ENCODE peak calls at places on chromosomes 6 and 20, in ten cellular contexts. One of them, this sample, is unnamed.
A peak's percentile ranks its signal among the peaks of the same experiment; 100 is the strongest.

GRCh38 chr20:31956556-31957220 is 4.8 kb upstream of the PDRG1 start:
- DNase-seq in CD4-positive, alpha-beta T cell: no peak
- DNase-seq in effector memory CD4-positive, alpha-beta T cell: no peak
- DNase-seq in endodermal cell: no peak
- DNase-seq in CD8-positive, alpha-beta T cell: no peak
- DNase-seq in CD4-positive, CD25-positive, alpha-beta regulatory T cell: no peak
- DNase-seq in ovary: no peak
- DNase-seq in AG04450: no peak
- DNase-seq in IMR-90: no peak
- DNase-seq in body of pancreas: no peak
- DNase-seq in this sample: no peak

GRCh38 chr20:56440346-56441007 is 27.9 kb upstream of the RTF2 start:
- DNase-seq in ovary: no peak
- DNase-seq in CD8-positive, alpha-beta T cell: peak; percentile 48
- DNase-seq in effector memory CD4-positive, alpha-beta T cell: peak; percentile 52
- DNase-seq in endodermal cell: no peak
- DNase-seq in IMR-90: no peak
- DNase-seq in body of pancreas: no peak
- DNase-seq in CD4-positive, alpha-beta T cell: peak; percentile 19
- DNase-seq in CD4-positive, CD25-positive, alpha-beta regulatory T cell: no peak
- DNase-seq in AG04450: no peak
- DNase-seq in this sample: no peak

GRCh38 chr20:10731190-10731955 is 57.6 kb upstream of the JAG1 start:
- DNase-seq in endodermal cell: no peak
- DNase-seq in CD8-positive, alpha-beta T cell: no peak
- DNase-seq in CD4-positive, alpha-beta T cell: no peak
- DNase-seq in effector memory CD4-positive, alpha-beta T cell: no peak
- DNase-seq in body of pancreas: no peak
- DNase-seq in AG04450: no peak
- DNase-seq in CD4-positive, CD25-positive, alpha-beta regulatory T cell: no peak
- DNase-seq in ovary: no peak
- DNase-seq in IMR-90: peak; percentile 49
- DNase-seq in this sample: no peak

GRCh38 chr20:62366370-62367135 is 559 bp downstream of the LAMA5 start:
- DNase-seq in effector memory CD4-positive, alpha-beta T cell: no peak
- DNase-seq in CD8-positive, alpha-beta T cell: no peak
- DNase-seq in IMR-90: no peak
- DNase-seq in body of pancreas: peak; percentile 68
- DNase-seq in CD4-positive, CD25-positive, alpha-beta regulatory T cell: no peak
- DNase-seq in AG04450: no peak
- DNase-seq in endodermal cell: peak; percentile 91
- DNase-seq in CD4-positive, alpha-beta T cell: no peak
- DNase-seq in ovary: no peak
- DNase-seq in this sample: peak; percentile 85

GRCh38 chr20:3010985-3011723 is 32.3 kb upstream of the GNRH2 start:
- DNase-seq in body of pancreas: no peak
- DNase-seq in CD4-positive, CD25-positive, alpha-beta regulatory T cell: no peak
- DNase-seq in AG04450: peak; percentile 11
- DNase-seq in effector memory CD4-positive, alpha-beta T cell: no peak
- DNase-seq in IMR-90: peak; percentile 61
- DNase-seq in CD4-positive, alpha-beta T cell: no peak
- DNase-seq in endodermal cell: no peak
- DNase-seq in ovary: no peak
- DNase-seq in CD8-positive, alpha-beta T cell: no peak
- DNase-seq in this sample: no peak

GRCh38 chr6:152185158-152185574 is 377.7 kb downstream of the ESR1 start:
- DNase-seq in ovary: no peak
- DNase-seq in effector memory CD4-positive, alpha-beta T cell: no peak
- DNase-seq in endodermal cell: no peak
- DNase-seq in body of pancreas: no peak
- DNase-seq in IMR-90: no peak
- DNase-seq in AG04450: no peak
- DNase-seq in CD4-positive, CD25-positive, alpha-beta regulatory T cell: no peak
- DNase-seq in CD8-positive, alpha-beta T cell: no peak
- DNase-seq in CD4-positive, alpha-beta T cell: no peak
- DNase-seq in this sample: no peak

GRCh38 chr6:127570739-127571389 is 6.1 kb upstream of the C6orf58 start:
- DNase-seq in effector memory CD4-positive, alpha-beta T cell: no peak
- DNase-seq in endodermal cell: no peak
- DNase-seq in CD8-positive, alpha-beta T cell: no peak
- DNase-seq in IMR-90: peak; percentile 13
- DNase-seq in AG04450: no peak
- DNase-seq in body of pancreas: no peak
- DNase-seq in CD4-positive, CD25-positive, alpha-beta regulatory T cell: no peak
- DNase-seq in ovary: no peak
- DNase-seq in CD4-positive, alpha-beta T cell: no peak
- DNase-seq in this sample: no peak

GRCh38 chr20:35025116-35025515 is 67.5 kb downstream of the TRPC4AP start:
- DNase-seq in CD4-positive, alpha-beta T cell: no peak
- DNase-seq in effector memory CD4-positive, alpha-beta T cell: no peak
- DNase-seq in AG04450: no peak
- DNase-seq in body of pancreas: no peak
- DNase-seq in CD4-positive, CD25-positive, alpha-beta regulatory T cell: no peak
- DNase-seq in CD8-positive, alpha-beta T cell: no peak
- DNase-seq in ovary: no peak
- DNase-seq in IMR-90: no peak
- DNase-seq in endodermal cell: no peak
- DNase-seq in this sample: no peak

DNA sequence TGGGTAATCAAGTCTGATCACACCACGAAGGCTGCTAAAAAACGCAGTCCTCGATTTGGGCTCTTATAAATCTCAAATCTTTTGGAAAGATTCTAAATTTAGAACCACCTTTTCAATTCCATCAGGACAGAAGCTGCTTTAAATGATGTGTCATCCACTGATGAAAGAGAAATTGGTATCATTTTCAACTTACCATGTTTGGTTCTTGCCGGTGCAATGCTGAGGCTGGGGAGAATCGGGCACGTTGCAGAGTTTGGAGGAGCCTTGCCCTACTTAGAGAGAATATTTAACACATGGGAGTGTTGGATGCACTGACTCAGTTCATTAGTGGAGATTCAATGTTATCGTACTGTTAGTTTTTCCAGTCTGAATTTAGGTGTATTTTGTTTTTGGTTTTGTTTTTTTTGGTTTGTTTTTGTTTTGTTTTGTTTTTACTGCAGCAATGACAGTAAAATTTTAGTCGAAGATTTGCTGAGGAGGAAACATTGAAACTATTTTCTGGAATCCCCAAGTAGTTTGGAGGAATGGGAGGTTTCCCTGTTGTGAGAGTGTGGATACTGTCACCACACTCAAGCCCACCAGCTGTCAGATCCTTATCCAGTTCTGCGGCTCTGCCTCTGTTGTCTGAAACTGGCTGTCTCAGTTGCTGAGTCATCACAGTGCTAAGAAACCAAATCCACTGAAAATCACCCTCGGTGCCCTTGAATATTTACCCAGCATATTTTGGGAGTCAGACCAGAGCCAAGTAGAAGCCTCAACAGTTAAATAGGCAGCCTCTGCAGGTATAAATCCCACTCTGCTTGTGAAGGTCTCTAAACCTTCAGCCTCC is 497.0 kb downstream of the BTBD3 start:
- DNase-seq in AG04450: no peak
- DNase-seq in IMR-90: no peak
- DNase-seq in body of pancreas: no peak
- DNase-seq in endodermal cell: no peak
- DNase-seq in CD4-positive, CD25-positive, alpha-beta regulatory T cell: no peak
- DNase-seq in CD4-positive, alpha-beta T cell: no peak
- DNase-seq in ovary: no peak
- DNase-seq in CD8-positive, alpha-beta T cell: no peak
- DNase-seq in effector memory CD4-positive, alpha-beta T cell: no peak
- DNase-seq in this sample: no peak
- H3K27ac ChIP-seq in AG04450: no peak overlapping the region
- H3K27ac ChIP-seq in IMR-90: no peak overlapping the region
- H3K27ac ChIP-seq in body of pancreas: no peak overlapping the region
- H3K27ac ChIP-seq in endodermal cell: no peak overlapping the region
- H3K27ac ChIP-seq in CD4-positive, CD25-positive, alpha-beta regulatory T cell: no peak overlapping the region
- H3K27ac ChIP-seq in CD4-positive, alpha-beta T cell: no peak overlapping the region
- H3K27ac ChIP-seq in ovary: no peak overlapping the region
- H3K27ac ChIP-seq in CD8-positive, alpha-beta T cell: no peak overlapping the region
- H3K27ac ChIP-seq in effector memory CD4-positive, alpha-beta T cell: no peak overlapping the region
- H3K27ac ChIP-seq in this sample: no peak overlapping the region

GRCh38 chr20:38034108-38034649 is 633 bp downstream of the RPRD1B start:
- DNase-seq in AG04450: no peak
- DNase-seq in effector memory CD4-positive, alpha-beta T cell: no peak
- DNase-seq in endodermal cell: no peak
- DNase-seq in IMR-90: no peak
- DNase-seq in ovary: no peak
- DNase-seq in CD4-positive, CD25-positive, alpha-beta regulatory T cell: no peak
- DNase-seq in CD4-positive, alpha-beta T cell: no peak
- DNase-seq in CD8-positive, alpha-beta T cell: no peak
- DNase-seq in body of pancreas: no peak
- DNase-seq in this sample: peak; percentile 31

GRCh38 chr20:38031957-38032356 is 1.3 kb downstream of the TTI1 start:
- DNase-seq in CD8-positive, alpha-beta T cell: no peak
- DNase-seq in AG04450: no peak
- DNase-seq in CD4-positive, alpha-beta T cell: no peak
- DNase-seq in endodermal cell: no peak
- DNase-seq in CD4-positive, CD25-positive, alpha-beta regulatory T cell: no peak
- DNase-seq in IMR-90: no peak
- DNase-seq in ovary: no peak
- DNase-seq in body of pancreas: no peak
- DNase-seq in effector memory CD4-positive, alpha-beta T cell: no peak
- DNase-seq in this sample: no peak

GRCh38 chr20:38033330-38034107 is at the start of the genes RPRD1B and TTI1:
- DNase-seq in IMR-90: peak; percentile 84
- DNase-seq in body of pancreas: peak; percentile 86
- DNase-seq in CD4-positive, CD25-positive, alpha-beta regulatory T cell: peak; percentile 86
- DNase-seq in endodermal cell: peak; percentile 96
- DNase-seq in effector memory CD4-positive, alpha-beta T cell: peak; percentile 81
- DNase-seq in CD8-positive, alpha-beta T cell: peak; percentile 86
- DNase-seq in CD4-positive, alpha-beta T cell: peak; percentile 86
- DNase-seq in AG04450: peak; percentile 54
- DNase-seq in ovary: peak; percentile 93
- DNase-seq in this sample: peak; percentile 90

GRCh38 chr20:38032585-38033329 is 499 bp downstream of the TTI1 start:
- DNase-seq in CD4-positive, alpha-beta T cell: no peak
- DNase-seq in IMR-90: no peak
- DNase-seq in AG04450: no peak
- DNase-seq in ovary: no peak
- DNase-seq in effector memory CD4-positive, alpha-beta T cell: no peak
- DNase-seq in CD8-positive, alpha-beta T cell: no peak
- DNase-seq in endodermal cell: no peak
- DNase-seq in CD4-positive, CD25-positive, alpha-beta regulatory T cell: no peak
- DNase-seq in body of pancreas: no peak
- DNase-seq in this sample: no peak

GRCh38 chr20:38034961-38035360 is 1.4 kb downstream of the RPRD1B start:
- DNase-seq in ovary: no peak
- DNase-seq in IMR-90: no peak
- DNase-seq in AG04450: no peak
- DNase-seq in body of pancreas: no peak
- DNase-seq in CD4-positive, alpha-beta T cell: no peak
- DNase-seq in endodermal cell: no peak
- DNase-seq in effector memory CD4-positive, alpha-beta T cell: no peak
- DNase-seq in CD8-positive, alpha-beta T cell: no peak
- DNase-seq in CD4-positive, CD25-positive, alpha-beta regulatory T cell: no peak
- DNase-seq in this sample: no peak
- H3K27ac ChIP-seq in ovary: no peak overlapping the region
- H3K27ac ChIP-seq in IMR-90: no peak overlapping the region
- H3K27ac ChIP-seq in AG04450: no peak overlapping the region
- H3K27ac ChIP-seq in body of pancreas: no peak overlapping the region
- H3K27ac ChIP-seq in CD4-positive, alpha-beta T cell: no peak overlapping the region
- H3K27ac ChIP-seq in endodermal cell: no peak overlapping the region
- H3K27ac ChIP-seq in effector memory CD4-positive, alpha-beta T cell: no peak overlapping the region
- H3K27ac ChIP-seq in CD8-positive, alpha-beta T cell: no peak overlapping the region
- H3K27ac ChIP-seq in CD4-positive, CD25-positive, alpha-beta regulatory T cell: no peak overlapping the region
- H3K27ac ChIP-seq in this sample: no peak overlapping the region

GRCh38 chr6:88374556-88374955 is 208.4 kb upstream of the CNR1 start:
- DNase-seq in CD4-positive, alpha-beta T cell: no peak
- DNase-seq in CD4-positive, CD25-positive, alpha-beta regulatory T cell: no peak
- DNase-seq in AG04450: no peak
- DNase-seq in ovary: no peak
- DNase-seq in body of pancreas: no peak
- DNase-seq in IMR-90: no peak
- DNase-seq in endodermal cell: no peak
- DNase-seq in CD8-positive, alpha-beta T cell: no peak
- DNase-seq in effector memory CD4-positive, alpha-beta T cell: no peak
- DNase-seq in this sample: no peak

GRCh38 chr6:88377976-88378580 is 211.9 kb upstream of the CNR1 start:
- DNase-seq in endodermal cell: no peak
- DNase-seq in AG04450: no peak
- DNase-seq in ovary: no peak
- DNase-seq in IMR-90: no peak
- DNase-seq in CD4-positive, CD25-positive, alpha-beta regulatory T cell: no peak
- DNase-seq in CD4-positive, alpha-beta T cell: no peak
- DNase-seq in CD8-positive, alpha-beta T cell: no peak
- DNase-seq in body of pancreas: no peak
- DNase-seq in effector memory CD4-positive, alpha-beta T cell: no peak
- DNase-seq in this sample: no peak

GRCh38 chr6:88378639-88379038 is 212.5 kb upstream of the CNR1 start:
- DNase-seq in effector memory CD4-positive, alpha-beta T cell: no peak
- DNase-seq in CD4-positive, alpha-beta T cell: no peak
- DNase-seq in endodermal cell: no peak
- DNase-seq in ovary: no peak
- DNase-seq in CD8-positive, alpha-beta T cell: no peak
- DNase-seq in CD4-positive, CD25-positive, alpha-beta regulatory T cell: no peak
- DNase-seq in IMR-90: no peak
- DNase-seq in AG04450: no peak
- DNase-seq in body of pancreas: no peak
- DNase-seq in this sample: no peak

GRCh38 chr6:88376197-88376596 is 210.1 kb upstream of the CNR1 start:
- DNase-seq in CD8-positive, alpha-beta T cell: no peak
- DNase-seq in AG04450: no peak
- DNase-seq in endodermal cell: no peak
- DNase-seq in body of pancreas: no peak
- DNase-seq in CD4-positive, CD25-positive, alpha-beta regulatory T cell: no peak
- DNase-seq in effector memory CD4-positive, alpha-beta T cell: no peak
- DNase-seq in ovary: no peak
- DNase-seq in IMR-90: no peak
- DNase-seq in CD4-positive, alpha-beta T cell: no peak
- DNase-seq in this sample: no peak

DNA sequence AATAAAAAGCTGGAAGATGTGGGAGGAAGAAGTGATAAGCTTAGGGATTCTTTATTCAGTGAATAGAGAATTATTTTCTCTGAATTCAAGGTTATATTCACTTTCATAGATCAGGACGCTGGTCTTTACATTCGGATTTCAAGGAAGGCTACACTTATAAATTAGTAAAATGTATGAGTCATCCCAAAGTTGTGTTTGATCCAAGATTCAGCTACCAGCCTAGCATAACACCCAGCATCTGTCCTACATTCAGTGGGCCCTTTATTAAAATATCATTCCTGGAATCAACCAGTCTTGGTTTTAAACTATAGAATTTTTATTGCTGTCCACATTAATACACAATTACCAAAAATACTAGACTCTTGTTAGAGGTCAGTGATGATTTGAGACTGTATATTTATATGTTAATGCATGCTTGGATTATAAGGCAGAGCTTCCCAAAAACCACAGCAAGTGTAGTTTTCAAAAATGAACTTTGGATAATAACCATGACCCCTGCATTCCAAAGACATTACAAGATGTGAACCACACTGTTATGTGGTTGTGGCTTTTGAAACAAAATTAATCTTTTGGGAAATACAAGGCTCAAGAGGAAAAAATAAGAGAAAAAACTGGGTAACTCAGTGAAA is 210.7 kb upstream of the CNR1 start:
- DNase-seq in CD4-positive, alpha-beta T cell: no peak
- DNase-seq in CD8-positive, alpha-beta T cell: no peak
- DNase-seq in endodermal cell: no peak
- DNase-seq in effector memory CD4-positive, alpha-beta T cell: no peak
- DNase-seq in CD4-positive, CD25-positive, alpha-beta regulatory T cell: no peak
- DNase-seq in IMR-90: peak; percentile 6
- DNase-seq in AG04450: no peak
- DNase-seq in body of pancreas: no peak
- DNase-seq in ovary: no peak
- DNase-seq in this sample: no peak
- H3K27ac ChIP-seq in CD4-positive, alpha-beta T cell: no peak overlapping the region
- H3K27ac ChIP-seq in CD8-positive, alpha-beta T cell: no peak overlapping the region
- H3K27ac ChIP-seq in endodermal cell: no peak overlapping the region
- H3K27ac ChIP-seq in effector memory CD4-positive, alpha-beta T cell: no peak overlapping the region
- H3K27ac ChIP-seq in CD4-positive, CD25-positive, alpha-beta regulatory T cell: no peak overlapping the region
- H3K27ac ChIP-seq in IMR-90: no peak overlapping the region
- H3K27ac ChIP-seq in AG04450: no peak overlapping the region
- H3K27ac ChIP-seq in body of pancreas: no peak overlapping the region
- H3K27ac ChIP-seq in ovary: no peak overlapping the region
- H3K27ac ChIP-seq in this sample: no peak overlapping the region

DNA sequence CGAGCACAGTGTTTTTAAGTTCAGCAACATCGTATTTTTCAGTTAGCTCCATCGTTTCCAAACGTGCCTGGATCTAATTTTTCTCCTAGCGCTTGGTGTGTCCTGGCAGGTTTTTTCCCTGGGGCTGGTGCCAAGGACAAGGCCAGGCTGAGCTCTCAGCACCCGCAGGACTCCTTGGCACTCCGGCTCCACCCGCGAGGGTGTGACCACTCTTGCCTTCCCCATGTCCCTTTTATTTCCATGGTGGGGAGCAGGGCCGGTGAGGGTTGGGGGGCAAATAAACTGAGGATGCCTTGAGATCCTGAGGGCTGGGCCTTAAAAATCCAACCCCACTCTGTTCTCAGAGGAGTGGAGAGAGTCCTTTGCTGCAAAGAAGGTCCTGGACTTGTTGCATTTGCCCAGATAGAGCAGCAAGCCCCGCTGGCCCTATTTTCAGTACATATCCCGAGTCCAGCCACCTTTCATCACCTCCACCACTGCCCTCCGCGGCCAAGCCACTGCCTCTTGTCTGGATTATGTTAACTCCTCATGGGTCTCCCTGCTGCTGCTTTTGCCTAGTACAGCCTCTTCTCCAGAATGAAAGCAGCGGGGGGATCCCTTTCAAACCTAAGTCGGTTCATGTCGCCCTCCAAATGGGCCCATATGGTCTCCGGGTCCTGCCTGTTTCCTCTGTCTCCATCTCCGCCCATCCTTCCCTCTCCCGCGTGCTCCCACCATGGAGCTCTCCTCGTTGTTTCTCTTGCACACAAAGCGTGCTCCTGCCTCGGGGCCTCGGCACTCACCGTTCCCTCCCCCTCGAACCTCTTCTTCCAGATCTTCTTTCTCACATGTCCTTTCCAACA is 4.5 kb upstream of the RAB44 start:
- DNase-seq in CD4-positive, alpha-beta T cell: no peak
- DNase-seq in ovary: no peak
- DNase-seq in effector memory CD4-positive, alpha-beta T cell: no peak
- DNase-seq in body of pancreas: peak; percentile 76
- DNase-seq in CD4-positive, CD25-positive, alpha-beta regulatory T cell: no peak
- DNase-seq in CD8-positive, alpha-beta T cell: no peak
- DNase-seq in IMR-90: no peak
- DNase-seq in AG04450: no peak
- DNase-seq in endodermal cell: peak; percentile 36
- DNase-seq in this sample: no peak
- H3K27ac ChIP-seq in CD4-positive, alpha-beta T cell: no peak overlapping the region
- H3K27ac ChIP-seq in ovary: peak overlapping the region; percentile 9
- H3K27ac ChIP-seq in effector memory CD4-positive, alpha-beta T cell: no peak overlapping the region
- H3K27ac ChIP-seq in body of pancreas: no peak overlapping the region
- H3K27ac ChIP-seq in CD4-positive, CD25-positive, alpha-beta regulatory T cell: no peak overlapping the region
- H3K27ac ChIP-seq in CD8-positive, alpha-beta T cell: no peak overlapping the region
- H3K27ac ChIP-seq in IMR-90: no peak overlapping the region
- H3K27ac ChIP-seq in AG04450: no peak overlapping the region
- H3K27ac ChIP-seq in endodermal cell: no peak overlapping the region
- H3K27ac ChIP-seq in this sample: no peak overlapping the region